ENCODE peak calls at places on chromosomes 11 and 22, in seven cellular contexts. One of them, this sample, is unnamed.

GRCh38 chr11:119888119-119888518 is 159.1 kb upstream of the NECTIN1 start:
- DNase-seq in heart right ventricle: no peak
- DNase-seq in cardiac muscle cell: no peak
- DNase-seq in spleen: peak
- DNase-seq in AG04449: no peak
- DNase-seq in adrenal gland: no peak
- DNase-seq in IMR-90: no peak
- DNase-seq in this sample: no peak

GRCh38 chr22:38276161-38276560 is 3.4 kb upstream of the TMEM184B start:
- DNase-seq in IMR-90: no peak
- DNase-seq in cardiac muscle cell: no peak
- DNase-seq in spleen: no peak
- DNase-seq in AG04449: no peak
- DNase-seq in adrenal gland: no peak
- DNase-seq in heart right ventricle: no peak
- DNase-seq in this sample: no peak

GRCh38 chr11:107017433-107018227 is 646 bp downstream of the GUCY1A2 start:
- DNase-seq in adrenal gland: peak
- DNase-seq in spleen: peak
- DNase-seq in AG04449: no peak
- DNase-seq in heart right ventricle: peak
- DNase-seq in IMR-90: no peak
- DNase-seq in cardiac muscle cell: peak
- DNase-seq in this sample: no peak

GRCh38 chr11:16986434-16987204 is 27.6 kb downstream of the PLEKHA7 start:
- DNase-seq in cardiac muscle cell: peak
- DNase-seq in spleen: no peak
- DNase-seq in IMR-90: no peak
- DNase-seq in AG04449: no peak
- DNase-seq in adrenal gland: peak
- DNase-seq in heart right ventricle: no peak
- DNase-seq in this sample: no peak

GRCh38 chr22:27749597-27750225 is 51.8 kb downstream of the MN1 start:
- DNase-seq in IMR-90: peak
- DNase-seq in adrenal gland: no peak
- DNase-seq in cardiac muscle cell: peak
- DNase-seq in AG04449: no peak
- DNase-seq in spleen: peak
- DNase-seq in heart right ventricle: no peak
- DNase-seq in this sample: no peak

GRCh38 chr11:13962198-13962561 is 343 bp upstream of the SPON1 start:
- DNase-seq in cardiac muscle cell: no peak
- DNase-seq in AG04449: no peak
- DNase-seq in heart right ventricle: no peak
- DNase-seq in spleen: no peak
- DNase-seq in IMR-90: no peak
- DNase-seq in adrenal gland: no peak
- DNase-seq in this sample: no peak

GRCh38 chr11:35927730-35928129 is 16.1 kb upstream of the LDLRAD3 start:
- DNase-seq in AG04449: no peak
- DNase-seq in spleen: peak
- DNase-seq in heart right ventricle: no peak
- DNase-seq in adrenal gland: peak
- DNase-seq in cardiac muscle cell: peak
- DNase-seq in IMR-90: peak
- DNase-seq in this sample: peak

GRCh38 chr11:85182437-85183109 is 444.6 kb downstream of the DLG2 start:
- DNase-seq in adrenal gland: no peak
- DNase-seq in cardiac muscle cell: no peak
- DNase-seq in AG04449: no peak
- DNase-seq in IMR-90: peak
- DNase-seq in spleen: no peak
- DNase-seq in heart right ventricle: no peak
- DNase-seq in this sample: no peak

GRCh38 chr11:13206086-13206640 is 71.4 kb upstream of the BMAL1 start:
- DNase-seq in IMR-90: no peak
- DNase-seq in cardiac muscle cell: no peak
- DNase-seq in AG04449: no peak
- DNase-seq in spleen: no peak
- DNase-seq in adrenal gland: no peak
- DNase-seq in heart right ventricle: no peak
- DNase-seq in this sample: no peak

GRCh38 chr22:37022483-37023337 is 3.2 kb downstream of the MPST start:
- DNase-seq in spleen: no peak
- DNase-seq in cardiac muscle cell: no peak
- DNase-seq in AG04449: no peak
- DNase-seq in IMR-90: no peak
- DNase-seq in heart right ventricle: no peak
- DNase-seq in adrenal gland: no peak
- DNase-seq in this sample: no peak

GRCh38 chr11:60609632-60610031 is 89.8 kb upstream of the MS4A8 start:
- DNase-seq in spleen: no peak
- DNase-seq in AG04449: no peak
- DNase-seq in cardiac muscle cell: no peak
- DNase-seq in heart right ventricle: no peak
- DNase-seq in IMR-90: no peak
- DNase-seq in adrenal gland: no peak
- DNase-seq in this sample: no peak

GRCh38 chr11:106695506-106695905 is 322.8 kb downstream of the GUCY1A2 start:
- DNase-seq in cardiac muscle cell: peak
- DNase-seq in IMR-90: peak
- DNase-seq in spleen: no peak
- DNase-seq in adrenal gland: no peak
- DNase-seq in heart right ventricle: no peak
- DNase-seq in AG04449: peak
- DNase-seq in this sample: peak

GRCh38 chr11:103618532-103618931 is 417.9 kb upstream of the DDI1 start:
- DNase-seq in heart right ventricle: no peak
- DNase-seq in IMR-90: peak
- DNase-seq in cardiac muscle cell: peak
- DNase-seq in AG04449: peak
- DNase-seq in adrenal gland: no peak
- DNase-seq in spleen: no peak
- DNase-seq in this sample: peak

GRCh38 chr11:130160460-130161090 is 993 bp downstream of the ST14 start:
- DNase-seq in cardiac muscle cell: no peak
- DNase-seq in AG04449: no peak
- DNase-seq in spleen: no peak
- DNase-seq in IMR-90: no peak
- DNase-seq in heart right ventricle: no peak
- DNase-seq in adrenal gland: no peak
- DNase-seq in this sample: no peak

GRCh38 chr11:83629775-83630174 is 343.6 kb upstream of the CCDC90B start:
- DNase-seq in IMR-90: no peak
- DNase-seq in spleen: no peak
- DNase-seq in heart right ventricle: no peak
- DNase-seq in AG04449: no peak
- DNase-seq in cardiac muscle cell: no peak
- DNase-seq in adrenal gland: no peak
- DNase-seq in this sample: no peak

GRCh38 chr11:19220903-19221682 is 19.3 kb upstream of the CSRP3 start:
- DNase-seq in IMR-90: no peak
- DNase-seq in adrenal gland: no peak
- DNase-seq in cardiac muscle cell: peak
- DNase-seq in heart right ventricle: no peak
- DNase-seq in spleen: no peak
- DNase-seq in AG04449: no peak
- DNase-seq in this sample: no peak

GRCh38 chr22:35299217-35299716 is 427 bp upstream of the TOM1 start:
- DNase-seq in AG04449: no peak
- DNase-seq in adrenal gland: peak
- DNase-seq in heart right ventricle: no peak
- DNase-seq in IMR-90: no peak
- DNase-seq in spleen: no peak
- DNase-seq in cardiac muscle cell: peak
- DNase-seq in this sample: no peak

GRCh38 chr11:46335858-46336600 is 11.2 kb upstream of the DGKZ start:
- DNase-seq in heart right ventricle: no peak
- DNase-seq in AG04449: no peak
- DNase-seq in cardiac muscle cell: no peak
- DNase-seq in adrenal gland: no peak
- DNase-seq in spleen: no peak
- DNase-seq in IMR-90: no peak
- DNase-seq in this sample: no peak

GRCh38 chr11:133918606-133919260 is 38.0 kb downstream of the IGSF9B start:
- DNase-seq in spleen: no peak
- DNase-seq in heart right ventricle: no peak
- DNase-seq in cardiac muscle cell: no peak
- DNase-seq in AG04449: no peak
- DNase-seq in adrenal gland: no peak
- DNase-seq in IMR-90: no peak
- DNase-seq in this sample: no peak

GRCh38 chr11:12717851-12718291 is 43.6 kb downstream of the TEAD1 start:
- DNase-seq in IMR-90: no peak
- DNase-seq in heart right ventricle: no peak
- DNase-seq in spleen: no peak
- DNase-seq in adrenal gland: no peak
- DNase-seq in cardiac muscle cell: no peak
- DNase-seq in AG04449: no peak
- DNase-seq in this sample: no peak

GRCh38 chr22:49326558-49326957 is 501.1 kb downstream of the BRD1 start:
- DNase-seq in spleen: peak
- DNase-seq in IMR-90: no peak
- DNase-seq in AG04449: no peak
- DNase-seq in cardiac muscle cell: no peak
- DNase-seq in heart right ventricle: no peak
- DNase-seq in adrenal gland: no peak
- DNase-seq in this sample: no peak

GRCh38 chr11:64089915-64090810 is 54.4 kb downstream of the FLRT1 start:
- DNase-seq in adrenal gland: no peak
- DNase-seq in spleen: no peak
- DNase-seq in IMR-90: no peak
- DNase-seq in AG04449: no peak
- DNase-seq in heart right ventricle: no peak
- DNase-seq in cardiac muscle cell: no peak
- DNase-seq in this sample: no peak

GRCh38 chr11:64093233-64094039 is 57.7 kb downstream of the FLRT1 start:
- DNase-seq in IMR-90: no peak
- DNase-seq in cardiac muscle cell: no peak
- DNase-seq in spleen: no peak
- DNase-seq in AG04449: no peak
- DNase-seq in heart right ventricle: no peak
- DNase-seq in adrenal gland: peak
- DNase-seq in this sample: no peak

GRCh38 chr11:64090811-64091516 is 55.2 kb downstream of the FLRT1 start:
- DNase-seq in IMR-90: peak
- DNase-seq in spleen: no peak
- DNase-seq in cardiac muscle cell: peak
- DNase-seq in AG04449: no peak
- DNase-seq in heart right ventricle: no peak
- DNase-seq in adrenal gland: no peak
- DNase-seq in this sample: no peak

GRCh38 chr11:64092761-64093136 is 57.0 kb downstream of the FLRT1 start:
- DNase-seq in cardiac muscle cell: no peak
- DNase-seq in heart right ventricle: no peak
- DNase-seq in IMR-90: no peak
- DNase-seq in spleen: no peak
- DNase-seq in AG04449: no peak
- DNase-seq in adrenal gland: no peak
- DNase-seq in this sample: no peak

DNA sequence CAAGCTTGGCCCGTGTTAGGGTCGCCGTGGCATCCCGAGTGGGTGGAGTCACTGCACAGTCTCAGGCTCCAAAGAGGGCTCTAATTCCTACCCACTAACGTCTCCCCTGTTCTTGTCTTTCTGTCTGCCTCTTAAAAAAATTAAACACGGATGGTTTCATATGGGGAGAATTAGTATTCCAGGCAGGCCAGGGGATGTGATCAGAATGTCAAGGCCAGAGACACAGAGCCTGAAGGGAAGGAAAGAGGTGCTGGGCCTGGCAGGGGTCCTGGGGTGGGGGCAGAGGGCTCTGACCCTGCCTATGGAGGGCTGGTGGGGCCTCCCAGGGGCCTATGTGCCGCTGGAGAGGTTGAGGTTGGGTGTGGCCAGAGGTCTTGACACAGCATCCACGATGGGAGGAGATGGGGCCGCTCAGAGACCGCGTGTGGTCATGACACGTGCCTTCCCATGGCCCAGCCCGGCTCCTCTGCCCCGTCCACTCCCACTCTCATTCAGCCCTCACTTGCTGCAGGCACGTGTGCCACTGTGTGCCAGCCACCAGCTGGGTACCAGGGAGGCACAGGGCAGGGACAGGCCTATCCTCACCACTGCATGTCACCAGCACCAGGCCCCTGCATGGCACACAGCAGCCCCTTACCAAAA is 56.5 kb downstream of the FLRT1 start:
- DNase-seq in heart right ventricle: no peak
- DNase-seq in AG04449: no peak
- DNase-seq in spleen: no peak
- DNase-seq in IMR-90: no peak
- DNase-seq in cardiac muscle cell: no peak
- DNase-seq in adrenal gland: peak
- DNase-seq in this sample: no peak
- H3K4me3 ChIP-seq in heart right ventricle: no peak
- H3K4me3 ChIP-seq in AG04449: no peak
- H3K4me3 ChIP-seq in spleen: no peak
- H3K4me3 ChIP-seq in IMR-90: no peak
- H3K4me3 ChIP-seq in cardiac muscle cell: no peak
- H3K4me3 ChIP-seq in adrenal gland: no peak
- H3K4me3 ChIP-seq in this sample: no peak

GRCh38 chr11:116078101-116078561 is 573.9 kb upstream of the CADM1 start:
- DNase-seq in AG04449: no peak
- DNase-seq in IMR-90: peak
- DNase-seq in heart right ventricle: no peak
- DNase-seq in spleen: no peak
- DNase-seq in cardiac muscle cell: no peak
- DNase-seq in adrenal gland: no peak
- DNase-seq in this sample: no peak
- TF ChIP-seq CTCF in AG04449: peak
- TF ChIP-seq CTCF in IMR-90: peak
- TF ChIP-seq CTCF in heart right ventricle: peak
- TF ChIP-seq CTCF in spleen: no peak
- TF ChIP-seq CTCF in cardiac muscle cell: peak
- TF ChIP-seq CTCF in adrenal gland: no peak
- TF ChIP-seq CTCF in this sample: peak

DNA sequence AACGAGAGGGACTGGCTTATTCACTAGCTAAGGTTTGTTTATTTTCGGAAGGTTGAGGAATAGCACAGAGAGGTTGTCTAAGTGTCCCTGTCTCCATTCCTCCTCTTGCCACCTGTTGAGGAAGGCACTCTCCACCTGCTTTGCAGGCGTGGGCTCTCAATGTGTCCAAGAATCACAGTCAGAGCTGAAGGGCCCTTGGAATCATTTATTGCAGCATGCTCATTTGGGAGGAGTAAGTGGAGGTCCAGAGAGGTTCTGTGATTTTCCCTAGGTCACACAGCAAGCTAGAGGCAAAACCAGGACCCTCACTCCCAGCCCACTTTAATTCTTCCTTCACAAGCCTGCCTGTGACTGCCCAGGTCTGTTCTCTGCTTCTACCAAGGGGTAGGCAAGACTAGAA is 21.3 kb downstream of the ZBTB16 start:
- DNase-seq in cardiac muscle cell: no peak
- DNase-seq in IMR-90: no peak
- DNase-seq in heart right ventricle: no peak
- DNase-seq in spleen: no peak
- DNase-seq in adrenal gland: no peak
- DNase-seq in AG04449: no peak
- DNase-seq in this sample: no peak
- H3K4me3 ChIP-seq in cardiac muscle cell: no peak
- H3K4me3 ChIP-seq in IMR-90: no peak
- H3K4me3 ChIP-seq in heart right ventricle: no peak
- H3K4me3 ChIP-seq in spleen: no peak
- H3K4me3 ChIP-seq in adrenal gland: no peak
- H3K4me3 ChIP-seq in AG04449: no peak
- H3K4me3 ChIP-seq in this sample: no peak

GRCh38 chr11:67545280-67545679 is 22.0 kb upstream of the CABP2 start:
- DNase-seq in heart right ventricle: peak
- DNase-seq in spleen: no peak
- DNase-seq in adrenal gland: no peak
- DNase-seq in AG04449: no peak
- DNase-seq in cardiac muscle cell: peak
- DNase-seq in IMR-90: no peak
- DNase-seq in this sample: no peak
- TF ChIP-seq CTCF in heart right ventricle: peak
- TF ChIP-seq CTCF in spleen: no peak
- TF ChIP-seq CTCF in adrenal gland: no peak
- TF ChIP-seq CTCF in AG04449: no peak
- TF ChIP-seq CTCF in cardiac muscle cell: no peak
- TF ChIP-seq CTCF in IMR-90: no peak
- TF ChIP-seq CTCF in this sample: no peak